ENCODE peak calls at places on chromosomes 6 and 20, in seven cellular contexts. One of them, this sample, is unnamed.

GRCh38 chr6:9851541-9852380 is 563.1 kb downstream of the TFAP2A start:
- DNase-seq in suprapubic skin: no peak
- DNase-seq in neural crest cell: no peak
- DNase-seq in AG09319: no peak
- DNase-seq in kidney epithelial cell: peak; percentile 21
- DNase-seq in type B pancreatic cell: no peak
- DNase-seq in fibroblast of villous mesenchyme: peak; percentile 39
- DNase-seq in this sample: no peak

GRCh38 chr20:48455606-48456360 is 372.0 kb downstream of the PREX1 start:
- DNase-seq in suprapubic skin: peak; percentile 65
- DNase-seq in neural crest cell: peak; percentile 23
- DNase-seq in AG09319: no peak
- DNase-seq in kidney epithelial cell: no peak
- DNase-seq in type B pancreatic cell: no peak
- DNase-seq in fibroblast of villous mesenchyme: no peak
- DNase-seq in this sample: no peak

GRCh38 chr6:132388291-132388690 is 13.0 kb downstream of the MOXD1 start:
- DNase-seq in suprapubic skin: no peak
- DNase-seq in neural crest cell: no peak
- DNase-seq in AG09319: no peak
- DNase-seq in kidney epithelial cell: no peak
- DNase-seq in type B pancreatic cell: no peak
- DNase-seq in fibroblast of villous mesenchyme: no peak
- DNase-seq in this sample: no peak

GRCh38 chr6:21764989-21765388 is 171.4 kb downstream of the SOX4 start:
- DNase-seq in suprapubic skin: no peak
- DNase-seq in neural crest cell: no peak
- DNase-seq in AG09319: no peak
- DNase-seq in kidney epithelial cell: no peak
- DNase-seq in type B pancreatic cell: no peak
- DNase-seq in fibroblast of villous mesenchyme: no peak
- DNase-seq in this sample: no peak

GRCh38 chr20:32017711-32018251 is 7.5 kb downstream of the CCM2L start:
- DNase-seq in suprapubic skin: no peak
- DNase-seq in neural crest cell: no peak
- DNase-seq in AG09319: no peak
- DNase-seq in kidney epithelial cell: no peak
- DNase-seq in type B pancreatic cell: no peak
- DNase-seq in fibroblast of villous mesenchyme: no peak
- DNase-seq in this sample: peak; percentile 47

GRCh38 chr6:10369896-10370295 is 45.0 kb downstream of the TFAP2A start:
- DNase-seq in suprapubic skin: no peak
- DNase-seq in neural crest cell: no peak
- DNase-seq in AG09319: no peak
- DNase-seq in kidney epithelial cell: no peak
- DNase-seq in type B pancreatic cell: no peak
- DNase-seq in fibroblast of villous mesenchyme: peak; percentile 4
- DNase-seq in this sample: no peak

GRCh38 chr20:17969884-17970409 is 1.1 kb downstream of the MGME1 start:
- DNase-seq in suprapubic skin: no peak
- DNase-seq in neural crest cell: no peak
- DNase-seq in AG09319: no peak
- DNase-seq in kidney epithelial cell: no peak
- DNase-seq in type B pancreatic cell: no peak
- DNase-seq in fibroblast of villous mesenchyme: peak; percentile 50
- DNase-seq in this sample: no peak

GRCh38 chr6:163780993-163781392 is 366.5 kb downstream of the QKI start:
- DNase-seq in suprapubic skin: no peak
- DNase-seq in neural crest cell: peak; percentile 16
- DNase-seq in AG09319: no peak
- DNase-seq in kidney epithelial cell: no peak
- DNase-seq in type B pancreatic cell: no peak
- DNase-seq in fibroblast of villous mesenchyme: no peak
- DNase-seq in this sample: no peak

GRCh38 chr6:34146801-34147592 is 1.1 kb upstream of the GRM4 start:
- DNase-seq in suprapubic skin: no peak
- DNase-seq in neural crest cell: no peak
- DNase-seq in AG09319: no peak
- DNase-seq in kidney epithelial cell: no peak
- DNase-seq in type B pancreatic cell: no peak
- DNase-seq in fibroblast of villous mesenchyme: no peak
- DNase-seq in this sample: no peak

GRCh38 chr20:22684763-22685443 is 100.5 kb upstream of the FOXA2 start:
- DNase-seq in suprapubic skin: no peak
- DNase-seq in neural crest cell: no peak
- DNase-seq in AG09319: no peak
- DNase-seq in kidney epithelial cell: no peak
- DNase-seq in type B pancreatic cell: no peak
- DNase-seq in fibroblast of villous mesenchyme: no peak
- DNase-seq in this sample: no peak

GRCh38 chr6:167573461-167574215 is 248.8 kb downstream of the TTLL2 start:
- DNase-seq in suprapubic skin: peak; percentile 70
- DNase-seq in neural crest cell: no peak
- DNase-seq in AG09319: no peak
- DNase-seq in kidney epithelial cell: no peak
- DNase-seq in type B pancreatic cell: peak; percentile 53
- DNase-seq in fibroblast of villous mesenchyme: peak; percentile 20
- DNase-seq in this sample: peak; percentile 42

GRCh38 chr6:149560736-149561135 is 5.4 kb upstream of the GINM1 start:
- DNase-seq in suprapubic skin: no peak
- DNase-seq in neural crest cell: no peak
- DNase-seq in AG09319: no peak
- DNase-seq in kidney epithelial cell: no peak
- DNase-seq in type B pancreatic cell: no peak
- DNase-seq in fibroblast of villous mesenchyme: no peak
- DNase-seq in this sample: no peak

GRCh38 chr6:2471474-2471873 is 226.1 kb upstream of the GMDS start:
- DNase-seq in suprapubic skin: no peak
- DNase-seq in neural crest cell: no peak
- DNase-seq in AG09319: no peak
- DNase-seq in kidney epithelial cell: no peak
- DNase-seq in type B pancreatic cell: no peak
- DNase-seq in fibroblast of villous mesenchyme: no peak
- DNase-seq in this sample: no peak

GRCh38 chr20:43838703-43839060 is 76.0 kb upstream of the TOX2 start:
- DNase-seq in suprapubic skin: no peak
- DNase-seq in neural crest cell: no peak
- DNase-seq in AG09319: no peak
- DNase-seq in kidney epithelial cell: no peak
- DNase-seq in type B pancreatic cell: no peak
- DNase-seq in fibroblast of villous mesenchyme: no peak
- DNase-seq in this sample: no peak

GRCh38 chr6:20978176-20978614 is 443.9 kb downstream of the CDKAL1 start:
- DNase-seq in suprapubic skin: no peak
- DNase-seq in neural crest cell: no peak
- DNase-seq in AG09319: peak; percentile 90
- DNase-seq in kidney epithelial cell: no peak
- DNase-seq in type B pancreatic cell: no peak
- DNase-seq in fibroblast of villous mesenchyme: peak; percentile 86
- DNase-seq in this sample: no peak

GRCh38 chr6:138293428-138293827 is 75.1 kb upstream of the PBOV1 start:
- DNase-seq in suprapubic skin: no peak
- DNase-seq in neural crest cell: no peak
- DNase-seq in AG09319: no peak
- DNase-seq in kidney epithelial cell: no peak
- DNase-seq in type B pancreatic cell: no peak
- DNase-seq in fibroblast of villous mesenchyme: no peak
- DNase-seq in this sample: no peak

GRCh38 chr6:136024711-136025110 is 173.2 kb downstream of the PDE7B start:
- DNase-seq in suprapubic skin: no peak
- DNase-seq in neural crest cell: no peak
- DNase-seq in AG09319: no peak
- DNase-seq in kidney epithelial cell: no peak
- DNase-seq in type B pancreatic cell: no peak
- DNase-seq in fibroblast of villous mesenchyme: no peak
- DNase-seq in this sample: no peak

GRCh38 chr6:16045238-16045637 is 83.6 kb upstream of the MYLIP start:
- DNase-seq in suprapubic skin: no peak
- DNase-seq in neural crest cell: no peak
- DNase-seq in AG09319: no peak
- DNase-seq in kidney epithelial cell: no peak
- DNase-seq in type B pancreatic cell: no peak
- DNase-seq in fibroblast of villous mesenchyme: peak; percentile 5
- DNase-seq in this sample: no peak

GRCh38 chr6:3157151-3157933 is at the start of gene TUBB2A:
- DNase-seq in suprapubic skin: peak; percentile 91
- DNase-seq in neural crest cell: peak; percentile 73
- DNase-seq in AG09319: peak; percentile 69
- DNase-seq in kidney epithelial cell: no peak
- DNase-seq in type B pancreatic cell: peak; percentile 87
- DNase-seq in fibroblast of villous mesenchyme: peak; percentile 84
- DNase-seq in this sample: peak; percentile 87

GRCh38 chr6:145137425-145137824 is 597.9 kb downstream of the EPM2A start:
- DNase-seq in suprapubic skin: no peak
- DNase-seq in neural crest cell: no peak
- DNase-seq in AG09319: peak; percentile 15
- DNase-seq in kidney epithelial cell: no peak
- DNase-seq in type B pancreatic cell: no peak
- DNase-seq in fibroblast of villous mesenchyme: peak; percentile 28
- DNase-seq in this sample: no peak

GRCh38 chr6:111172563-111172962 is 85.3 kb downstream of the SLC16A10 start:
- DNase-seq in suprapubic skin: no peak
- DNase-seq in neural crest cell: no peak
- DNase-seq in AG09319: no peak
- DNase-seq in kidney epithelial cell: no peak
- DNase-seq in type B pancreatic cell: no peak
- DNase-seq in fibroblast of villous mesenchyme: no peak
- DNase-seq in this sample: no peak

GRCh38 chr6:74289881-74290280 is 593.9 kb downstream of the CD109 start:
- DNase-seq in suprapubic skin: no peak
- DNase-seq in neural crest cell: no peak
- DNase-seq in AG09319: peak; percentile 86
- DNase-seq in kidney epithelial cell: no peak
- DNase-seq in type B pancreatic cell: no peak
- DNase-seq in fibroblast of villous mesenchyme: peak; percentile 89
- DNase-seq in this sample: no peak

GRCh38 chr6:95087394-95088097 is 489.8 kb upstream of the MANEA start:
- DNase-seq in suprapubic skin: no peak
- DNase-seq in neural crest cell: no peak
- DNase-seq in AG09319: no peak
- DNase-seq in kidney epithelial cell: peak; percentile 63
- DNase-seq in type B pancreatic cell: no peak
- DNase-seq in fibroblast of villous mesenchyme: peak; percentile 16
- DNase-seq in this sample: no peak

GRCh38 chr6:151445482-151445881 is 6.4 kb downstream of the RMND1 start:
- DNase-seq in suprapubic skin: no peak
- DNase-seq in neural crest cell: no peak
- DNase-seq in AG09319: no peak
- DNase-seq in kidney epithelial cell: no peak
- DNase-seq in type B pancreatic cell: no peak
- DNase-seq in fibroblast of villous mesenchyme: peak; percentile 69
- DNase-seq in this sample: no peak

GRCh38 chr6:168273483-168274045 is 46.0 kb downstream of the DACT2 start:
- DNase-seq in suprapubic skin: no peak
- DNase-seq in neural crest cell: no peak
- DNase-seq in AG09319: no peak
- DNase-seq in kidney epithelial cell: no peak
- DNase-seq in type B pancreatic cell: no peak
- DNase-seq in fibroblast of villous mesenchyme: no peak
- DNase-seq in this sample: no peak

DNA sequence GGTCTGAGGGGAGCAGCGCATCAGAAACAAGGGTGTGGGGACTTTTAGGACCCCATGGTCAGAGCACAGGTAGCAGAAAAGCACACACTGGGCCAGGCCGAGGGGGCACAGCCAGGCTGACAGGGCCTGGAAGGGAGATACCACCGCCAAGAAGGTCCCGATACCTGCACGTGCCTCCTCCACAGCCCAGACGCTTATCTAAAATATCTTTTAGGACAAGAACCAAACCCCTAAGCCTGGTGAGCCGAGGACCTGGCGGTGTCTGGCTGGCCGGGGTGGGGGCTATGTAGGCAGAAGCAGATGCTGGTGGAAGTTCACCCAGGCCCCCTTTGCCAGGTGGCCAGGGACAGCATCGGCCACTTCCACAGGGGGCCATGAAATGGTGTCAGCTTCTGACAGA is 89.3 kb downstream of the CDC5L start:
- DNase-seq in suprapubic skin: no peak
- DNase-seq in neural crest cell: no peak
- DNase-seq in AG09319: no peak
- DNase-seq in kidney epithelial cell: no peak
- DNase-seq in type B pancreatic cell: no peak
- DNase-seq in fibroblast of villous mesenchyme: no peak
- DNase-seq in this sample: no peak
- TF ChIP-seq CTCF in suprapubic skin: no peak
- TF ChIP-seq CTCF in neural crest cell: no peak
- TF ChIP-seq CTCF in AG09319: no peak
- TF ChIP-seq CTCF in kidney epithelial cell: no peak
- TF ChIP-seq CTCF in type B pancreatic cell: no peak
- TF ChIP-seq CTCF in fibroblast of villous mesenchyme: no peak
- TF ChIP-seq CTCF in this sample: no peak

DNA sequence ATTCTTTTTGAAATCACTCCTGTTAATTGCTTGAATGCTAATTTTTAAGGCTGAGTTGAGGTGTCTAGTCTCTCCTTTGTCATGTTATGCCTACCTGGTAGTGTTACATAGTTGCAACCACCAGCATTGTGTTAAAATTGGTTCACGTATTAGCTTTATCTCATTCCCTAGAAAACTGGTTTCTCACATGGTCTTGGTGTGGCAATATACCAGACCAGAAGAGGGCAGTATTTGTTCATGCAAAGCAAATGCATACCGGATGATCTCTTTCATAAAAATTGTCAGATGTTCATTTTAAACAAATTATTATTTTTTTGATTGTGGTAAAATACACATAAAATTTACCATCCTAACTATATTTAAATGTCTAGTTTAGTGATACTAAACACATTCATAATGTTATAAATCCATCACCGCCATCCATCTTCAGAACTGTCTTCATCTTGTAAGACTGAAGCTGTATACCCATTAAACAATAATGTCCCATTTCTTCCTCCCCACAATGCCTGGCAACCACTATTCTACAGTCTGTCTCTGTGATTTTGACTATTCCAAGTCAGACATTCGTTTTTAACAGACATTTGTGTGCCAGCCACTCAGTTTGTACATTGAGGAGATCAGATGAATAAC is 92.8 kb downstream of the ATRN start:
- DNase-seq in suprapubic skin: no peak
- DNase-seq in neural crest cell: no peak
- DNase-seq in AG09319: peak; percentile 20
- DNase-seq in kidney epithelial cell: peak; percentile 16
- DNase-seq in type B pancreatic cell: no peak
- DNase-seq in fibroblast of villous mesenchyme: peak; percentile 63
- DNase-seq in this sample: no peak
- TF ChIP-seq CTCF in suprapubic skin: peak; percentile 57
- TF ChIP-seq CTCF in neural crest cell: peak; percentile 84
- TF ChIP-seq CTCF in AG09319: peak; percentile 80
- TF ChIP-seq CTCF in kidney epithelial cell: peak; percentile 72
- TF ChIP-seq CTCF in type B pancreatic cell: peak; percentile 86
- TF ChIP-seq CTCF in fibroblast of villous mesenchyme: peak; percentile 69
- TF ChIP-seq CTCF in this sample: peak; percentile 65

GRCh38 chr20:49821850-49822249 is 9.2 kb downstream of the SLC9A8 start:
- DNase-seq in suprapubic skin: no peak
- DNase-seq in neural crest cell: no peak
- DNase-seq in AG09319: peak; percentile 35
- DNase-seq in kidney epithelial cell: peak; percentile 28
- DNase-seq in type B pancreatic cell: no peak
- DNase-seq in fibroblast of villous mesenchyme: peak; percentile 79
- DNase-seq in this sample: no peak
- TF ChIP-seq CTCF in suprapubic skin: no peak
- TF ChIP-seq CTCF in neural crest cell: no peak
- TF ChIP-seq CTCF in AG09319: peak; percentile 67
- TF ChIP-seq CTCF in kidney epithelial cell: peak; percentile 61
- TF ChIP-seq CTCF in type B pancreatic cell: no peak
- TF ChIP-seq CTCF in fibroblast of villous mesenchyme: peak; percentile 47
- TF ChIP-seq CTCF in this sample: no peak

GRCh38 chr20:10536531-10536930 is 101.4 kb downstream of the SLX4IP start:
- DNase-seq in suprapubic skin: no peak
- DNase-seq in neural crest cell: no peak
- DNase-seq in AG09319: peak; percentile 64
- DNase-seq in kidney epithelial cell: no peak
- DNase-seq in type B pancreatic cell: no peak
- DNase-seq in fibroblast of villous mesenchyme: peak; percentile 50
- DNase-seq in this sample: no peak
- TF ChIP-seq CTCF in suprapubic skin: peak; percentile 7
- TF ChIP-seq CTCF in neural crest cell: peak; percentile 48
- TF ChIP-seq CTCF in AG09319: peak; percentile 52
- TF ChIP-seq CTCF in kidney epithelial cell: peak; percentile 56
- TF ChIP-seq CTCF in type B pancreatic cell: peak; percentile 52
- TF ChIP-seq CTCF in fibroblast of villous mesenchyme: peak; percentile 48
- TF ChIP-seq CTCF in this sample: no peak